ENCODE peak calls at places on chromosomes 5 and 9, in five cellular contexts. R, G, T, E and D are unnamed samples.

GRCh38 chr5:173878224-173878967 is 9.8 kb upstream of the CPEB4 start:
- DNase-seq in R (peak), G (no peak), T (no peak), E (no peak), D (no peak)

GRCh38 chr5:135880801-135881200 is 14.8 kb downstream of the IL9 start:
- DNase-seq in R (no peak), G (no peak), T (no peak), E (no peak), D (no peak)

GRCh38 chr5:134975843-134976242 is 8.1 kb downstream of the CATSPER3 start:
- DNase-seq in R (no peak), G (no peak), T (no peak), E (no peak), D (no peak)

GRCh38 chr9:91391426-91392217 is 29.9 kb upstream of the AUH start:
- DNase-seq in R (no peak), G (no peak), T (no peak), E (no peak), D (no peak)

GRCh38 chr9:83706703-83707517 is 848 bp downstream of the UBQLN1 start:
- DNase-seq in R (no peak), G (peak), T (peak), E (peak), D (no peak)

GRCh38 chr9:116587919-116588318 is 99.2 kb upstream of the TRIM32 start:
- DNase-seq in R (no peak), G (no peak), T (no peak), E (no peak), D (no peak)

GRCh38 chr9:107229146-107229545 is 53.9 kb upstream of the RAD23B start:
- DNase-seq in R (no peak), G (peak), T (no peak), E (no peak), D (no peak)

GRCh38 chr5:17228833-17229291 is 11.4 kb downstream of the BASP1 start:
- DNase-seq in R (no peak), G (no peak), T (no peak), E (no peak), D (no peak)

GRCh38 chr5:163506726-163507125 is 1.3 kb downstream of the MAT2B start:
- DNase-seq in R (no peak), G (no peak), T (no peak), E (no peak), D (no peak)

GRCh38 chr9:21685502-21685901 is 116.9 kb upstream of the MTAP start:
- DNase-seq in R (no peak), G (peak), T (no peak), E (peak), D (no peak)

GRCh38 chr5:112793201-112793600 is 55.5 kb downstream of the APC start:
- DNase-seq in R (no peak), G (no peak), T (no peak), E (peak), D (no peak)

GRCh38 chr5:125812631-125813030 is 610.6 kb upstream of the GRAMD2B start:
- DNase-seq in R (no peak), G (peak), T (no peak), E (no peak), D (no peak)

GRCh38 chr9:120845255-120845654 is 2.5 kb upstream of the PSMD5 start:
- DNase-seq in R (no peak), G (no peak), T (no peak), E (no peak), D (no peak)

GRCh38 chr9:123257276-123257675 is 11.1 kb downstream of the STRBP start:
- DNase-seq in R (no peak), G (no peak), T (no peak), E (no peak), D (no peak)

GRCh38 chr5:116764941-116765340 is 190.3 kb upstream of the SEMA6A start:
- DNase-seq in R (no peak), G (no peak), T (no peak), E (no peak), D (no peak)

GRCh38 chr9:112380771-112381181 is 868 bp downstream of the HSDL2 start:
- DNase-seq in R (no peak), G (no peak), T (no peak), E (peak), D (no peak)

GRCh38 chr9:78298046-78298511 is 1.2 kb downstream of the PSAT1 start:
- DNase-seq in R (no peak), G (peak), T (no peak), E (peak), D (no peak)

GRCh38 chr5:893137-893506 is 438 bp downstream of the TRIP13 start:
- DNase-seq in R (peak), G (peak), T (no peak), E (no peak), D (no peak)

GRCh38 chr5:891117-891836 is 1.3 kb downstream of the BRD9 start:
- DNase-seq in R (no peak), G (peak), T (peak), E (peak), D (no peak)

GRCh38 chr5:891837-892389 is 688 bp downstream of the BRD9 start:
- DNase-seq in R (no peak), G (no peak), T (peak), E (peak), D (no peak)

GRCh38 chr5:892390-893136 is at the start of the genes BRD9 and TRIP13:
- DNase-seq in R (peak), G (peak), T (peak), E (peak), D (no peak)

DNA sequence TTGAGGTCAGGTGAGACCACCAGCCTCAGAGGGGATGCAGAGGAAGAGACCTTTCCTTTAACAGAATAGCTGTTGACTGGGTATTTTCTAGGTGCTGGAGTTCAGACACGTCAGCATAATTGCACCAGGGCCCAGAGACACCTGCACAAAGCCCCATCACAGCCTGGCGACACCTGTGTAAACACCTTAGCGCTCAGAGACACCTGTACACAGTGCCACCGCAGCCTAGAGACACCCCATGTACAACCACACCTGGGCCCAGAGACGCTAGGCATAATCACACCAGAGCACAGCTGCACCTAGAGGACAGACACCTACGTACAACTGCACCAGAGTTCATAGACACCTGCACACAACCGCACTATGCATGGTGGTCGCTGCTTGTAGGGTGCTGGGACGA is 1.0 kb downstream of the TRIP13 start:
- DNase-seq in R (no peak), G (no peak), T (peak), E (no peak), D (no peak)
- H3K4me3 ChIP-seq in R (no peak), G (peak), T (no peak), E (peak), D (peak)

DNA sequence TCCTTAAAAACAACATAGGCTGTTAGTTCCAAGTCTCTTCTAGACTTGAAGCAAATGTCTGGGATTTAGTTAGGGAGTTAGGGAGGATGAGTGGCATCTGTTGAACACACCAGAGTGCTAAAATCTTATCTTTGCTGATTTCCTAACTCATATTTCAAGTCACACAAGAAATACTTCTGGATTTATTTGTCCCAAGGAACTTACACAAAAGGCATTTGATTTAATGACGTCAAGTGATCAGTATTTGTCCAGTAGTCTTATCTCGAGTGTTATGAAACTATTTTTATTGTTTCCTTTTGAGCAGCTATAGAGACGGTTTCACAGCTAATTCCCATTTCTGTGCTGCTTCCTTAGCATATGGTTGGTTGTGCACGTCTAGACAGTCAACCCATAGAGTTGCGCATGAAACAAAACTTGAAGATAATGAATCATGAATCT is 140.5 kb upstream of the TUT7 start:
- DNase-seq in R (no peak), G (no peak), T (no peak), E (no peak), D (peak)
- H3K4me3 ChIP-seq in R (no peak), G (no peak), T (no peak), E (no peak), D (no peak)

GRCh38 chr5:72394688-72395087 is 74.5 kb downstream of the PTCD2 start:
- DNase-seq in R (no peak), G (peak), T (no peak), E (peak), D (no peak)

GRCh38 chr5:72388652-72389051 is 68.5 kb downstream of the PTCD2 start:
- DNase-seq in R (no peak), G (no peak), T (no peak), E (no peak), D (no peak)

GRCh38 chr5:72392326-72392733 is 72.2 kb downstream of the PTCD2 start:
- DNase-seq in R (no peak), G (no peak), T (no peak), E (no peak), D (no peak)

GRCh38 chr5:72387985-72388384 is 67.8 kb downstream of the PTCD2 start:
- DNase-seq in R (no peak), G (no peak), T (no peak), E (peak), D (peak)

GRCh38 chr5:72390836-72391235 is 70.7 kb downstream of the PTCD2 start:
- DNase-seq in R (no peak), G (no peak), T (no peak), E (no peak), D (no peak)
- H3K4me3 ChIP-seq in R (no peak), G (no peak), T (no peak), E (no peak), D (no peak)

DNA sequence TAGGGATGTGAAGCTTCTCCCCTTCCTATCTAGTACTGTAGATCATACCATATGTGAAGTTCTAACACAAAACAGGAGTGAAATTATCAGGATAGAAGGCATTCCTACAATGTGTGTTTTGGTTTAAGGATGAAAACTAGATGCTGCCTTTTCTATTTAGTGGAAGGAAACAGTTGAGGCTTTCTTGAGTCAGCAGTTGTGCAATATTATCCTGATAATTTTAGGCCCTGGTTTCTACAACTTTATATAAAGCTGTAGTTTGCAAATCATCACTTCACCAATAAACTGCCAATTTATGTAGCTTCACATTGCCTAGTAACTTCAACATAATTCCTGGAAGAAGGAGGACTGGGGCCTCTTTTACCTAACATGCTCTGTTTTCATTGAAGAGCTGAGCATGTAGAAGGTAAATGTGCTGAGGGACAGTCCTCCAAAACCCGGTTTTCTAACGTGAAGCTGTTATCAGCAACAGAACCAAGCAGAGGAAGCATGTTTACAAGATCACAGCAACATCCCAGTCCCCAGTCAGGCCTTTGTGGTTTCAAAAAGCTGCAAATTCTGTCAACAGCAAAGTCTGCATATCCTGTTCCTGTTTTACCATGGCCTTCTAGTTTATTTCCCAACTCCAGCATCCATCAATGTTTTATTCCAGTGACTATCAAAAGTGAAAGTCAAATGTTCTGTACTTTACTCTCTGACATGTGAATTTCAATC is 513.4 kb upstream of the MEF2C start:
- DNase-seq in R (no peak), G (no peak), T (no peak), E (peak), D (peak)
- H3K4me3 ChIP-seq in R (no peak), G (no peak), T (no peak), E (no peak), D (no peak)

GRCh38 chr9:130373679-130374325 is 71.0 kb upstream of the ASS1 start:
- DNase-seq in R (no peak), G (no peak), T (no peak), E (no peak), D (no peak)
- H3K4me3 ChIP-seq in R (no peak), G (no peak), T (no peak), E (no peak), D (no peak)

DNA sequence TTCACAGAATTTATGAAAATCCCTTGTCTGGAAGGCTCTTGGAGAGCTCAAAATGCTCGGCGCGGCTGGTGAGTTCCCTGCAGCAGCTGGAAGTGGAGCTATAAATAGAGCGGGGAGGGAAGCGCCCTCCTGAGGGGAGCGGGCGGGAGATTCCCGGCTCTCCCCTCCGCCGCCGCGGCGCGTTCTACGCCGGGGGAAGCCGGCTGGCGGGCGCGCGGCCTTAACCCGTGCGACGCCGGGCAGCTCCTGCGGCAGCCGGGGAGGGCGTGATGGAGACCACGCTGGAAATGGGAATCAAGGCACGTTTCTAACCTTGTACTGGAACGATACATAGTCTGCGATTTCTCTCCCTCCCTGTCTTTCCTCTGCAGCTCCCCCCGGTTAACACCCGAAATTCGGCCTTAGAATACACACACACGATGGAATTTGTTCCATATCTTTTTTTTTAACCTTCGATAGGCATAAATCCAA is 306.5 kb upstream of the KCNN2 start:
- DNase-seq in R (peak), G (peak), T (no peak), E (peak), D (no peak)
- H3K4me3 ChIP-seq in R (peak), G (peak), T (peak), E (peak), D (peak)

GRCh38 chr5:105331558-105331957 is 1769.0 kb upstream of the NUDT12 start:
- DNase-seq in R (no peak), G (no peak), T (no peak), E (no peak), D (no peak)
- H3K4me3 ChIP-seq in R (no peak), G (no peak), T (no peak), E (no peak), D (no peak)

GRCh38 chr9:34651286-34651685 is 699 bp upstream of the IL11RA start:
- DNase-seq in R (no peak), G (no peak), T (no peak), E (no peak), D (no peak)

GRCh38 chr9:34653610-34654072 is 1.7 kb downstream of the IL11RA start:
- DNase-seq in R (peak), G (no peak), T (no peak), E (no peak), D (no peak)

GRCh38 chr9:34653131-34653530 is 1.1 kb downstream of the IL11RA start:
- DNase-seq in R (peak), G (no peak), T (no peak), E (no peak), D (no peak)

GRCh38 chr9:34651876-34652602 is at the start of gene IL11RA:
- DNase-seq in R (peak), G (peak), T (peak), E (peak), D (peak)

DNA sequence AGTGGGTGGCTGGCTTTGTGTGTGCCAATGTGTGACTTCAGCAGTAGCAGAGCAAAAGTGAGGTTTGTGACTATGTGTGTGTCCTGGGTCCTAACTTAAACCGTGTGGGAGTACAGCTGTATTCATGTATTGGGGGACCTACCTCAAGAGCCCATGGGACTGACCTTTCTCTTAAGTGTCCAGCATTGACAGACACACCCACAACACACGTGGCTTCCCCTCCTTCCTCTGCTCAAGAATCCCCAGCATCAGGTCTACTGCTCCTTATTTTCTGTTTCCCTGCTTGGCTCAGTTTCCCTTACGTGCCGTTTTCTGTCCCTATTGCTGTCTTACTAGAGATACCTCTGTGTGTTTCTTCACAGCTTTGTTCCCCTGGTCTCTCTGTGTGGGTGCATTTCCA is 623 bp downstream of the IL11RA start:
- DNase-seq in R (no peak), G (no peak), T (no peak), E (no peak), D (no peak)
- H3K4me3 ChIP-seq in R (peak), G (no peak), T (peak), E (no peak), D (peak)

GRCh38 chr9:127936347-127936852 is 1.3 kb downstream of the DPM2 start:
- DNase-seq in R (no peak), G (no peak), T (no peak), E (no peak), D (no peak)
- H3K4me3 ChIP-seq in R (no peak), G (peak), T (peak), E (no peak), D (peak)

GRCh38 chr5:139654875-139655491 is 6.8 kb downstream of the CXXC5 start:
- DNase-seq in R (no peak), G (peak), T (no peak), E (no peak), D (no peak)

GRCh38 chr5:139657363-139658321 is 9.5 kb downstream of the CXXC5 start:
- DNase-seq in R (no peak), G (no peak), T (no peak), E (no peak), D (no peak)

GRCh38 chr5:139654464-139654863 is 6.3 kb downstream of the CXXC5 start:
- DNase-seq in R (no peak), G (no peak), T (no peak), E (no peak), D (no peak)

GRCh38 chr5:139653616-139654015 is 5.5 kb downstream of the CXXC5 start:
- DNase-seq in R (no peak), G (peak), T (no peak), E (no peak), D (no peak)

DNA sequence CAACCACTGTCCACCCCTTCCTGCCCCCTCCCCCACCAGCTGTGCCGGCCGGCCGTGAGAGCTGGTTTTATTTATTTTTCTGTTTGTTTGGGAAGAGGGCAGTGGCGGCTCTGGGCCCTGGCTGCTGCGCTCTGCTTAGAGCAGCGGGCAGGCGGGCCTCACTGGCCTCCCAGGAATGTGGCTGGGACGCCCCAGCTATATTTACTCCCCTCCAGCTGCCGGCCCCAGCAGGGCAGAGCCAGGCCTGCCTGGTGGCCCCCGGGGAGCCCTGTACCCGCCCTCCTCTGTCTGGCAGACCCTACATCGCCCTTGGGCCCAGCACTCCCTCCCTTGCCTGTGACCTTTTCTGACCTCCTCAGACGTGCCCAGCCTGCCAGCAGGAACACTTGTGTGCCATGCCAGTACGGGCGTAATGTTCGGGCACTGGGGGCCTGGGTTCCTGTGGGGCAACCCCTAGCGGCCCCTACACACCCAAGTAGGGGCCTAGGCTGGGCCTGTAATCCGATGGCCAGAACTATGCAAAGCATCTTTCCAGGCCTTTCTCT is 7.7 kb downstream of the CXXC5 start:
- DNase-seq in R (no peak), G (peak), T (no peak), E (no peak), D (no peak)
- H3K4me3 ChIP-seq in R (no peak), G (no peak), T (peak), E (no peak), D (peak)